ENCODE peak calls at places on chromosomes 2 and 18, in seven cellular contexts. U is vagina, G is B cell, P is IMR-90, Q is GM12864, Y is hepatocyte, H is mammary epithelial cell. L is an unnamed sample.

GRCh38 chr2:186460465-186460864 is 25.6 kb upstream of the ZC3H15 start:
- DNase-seq in U (no peak), G (no peak), P (peak; percentile 32), Q (no peak), Y (peak; percentile 44), H (no peak), L (peak; percentile 38)

GRCh38 chr2:11784747-11785610 is 38.5 kb downstream of the LPIN1 start:
- DNase-seq in U (no peak), G (peak; percentile 65), P (peak; percentile 63), Q (no peak), Y (peak; percentile 60), H (peak; percentile 23), L (peak; percentile 27)

GRCh38 chr2:159139216-159139933 is 147.1 kb downstream of the WDSUB1 start:
- DNase-seq in U (no peak), G (no peak), P (no peak), Q (no peak), Y (no peak), H (no peak), L (peak; percentile 46)

GRCh38 chr18:77249583-77250500 is at the start of gene GALR1:
- DNase-seq in U (peak; percentile 27), G (no peak), P (no peak), Q (no peak), Y (no peak), H (peak; percentile 8), L (no peak)

GRCh38 chr2:54258171-54258570 is 2.1 kb upstream of the TSPYL6 start:
- DNase-seq in U (no peak), G (no peak), P (peak; percentile 49), Q (no peak), Y (no peak), H (no peak), L (no peak)

GRCh38 chr2:2331905-2332280 is 818 bp upstream of the MYT1L start:
- DNase-seq in U (no peak), G (no peak), P (no peak), Q (no peak), Y (no peak), H (no peak), L (no peak)

GRCh38 chr2:54207666-54208195 is 48.3 kb downstream of the TSPYL6 start:
- DNase-seq in U (no peak), G (no peak), P (peak; percentile 12), Q (no peak), Y (no peak), H (no peak), L (peak; percentile 47)

GRCh38 chr2:164599954-164600589 is 21.2 kb downstream of the GRB14 start:
- DNase-seq in U (no peak), G (peak; percentile 43), P (peak; percentile 50), Q (peak; percentile 29), Y (peak; percentile 81), H (peak; percentile 70), L (peak; percentile 77)

GRCh38 chr2:95356821-95357700 is 45.4 kb upstream of the FAHD2A start:
- DNase-seq in U (no peak), G (no peak), P (no peak), Q (no peak), Y (no peak), H (no peak), L (no peak)

GRCh38 chr2:70557171-70557838 is 3.7 kb upstream of the TGFA start:
- DNase-seq in U (no peak), G (no peak), P (no peak), Q (no peak), Y (peak; percentile 74), H (no peak), L (no peak)

GRCh38 chr2:28626891-28627421 is 124.7 kb upstream of the PPP1CB start:
- DNase-seq in U (no peak), G (no peak), P (peak; percentile 77), Q (no peak), Y (no peak), H (no peak), L (peak; percentile 84)

GRCh38 chr2:67221266-67221665 is 175.9 kb upstream of the ETAA1 start:
- DNase-seq in U (no peak), G (no peak), P (peak; percentile 58), Q (no peak), Y (no peak), H (no peak), L (no peak)

GRCh38 chr2:40844353-40845277 is 392.7 kb upstream of the SLC8A1 start:
- DNase-seq in U (no peak), G (no peak), P (no peak), Q (no peak), Y (peak; percentile 45), H (peak; percentile 30), L (peak; percentile 6)
- TF ChIP-seq CTCF in U (no peak), G (no peak), P (no peak), Q (no peak), Y (no peak), H (peak; percentile 8), L (peak; percentile 11)

GRCh38 chr2:60818272-60818671 is 62.2 kb downstream of the PAPOLG start:
- DNase-seq in U (peak; percentile 79), G (peak; percentile 49), P (peak; percentile 4), Q (no peak), Y (no peak), H (no peak), L (peak; percentile 25)
- TF ChIP-seq CTCF in U (no peak), G (peak; percentile 51), P (no peak), Q (peak; percentile 29), Y (no peak), H (peak; percentile 13), L (peak; percentile 28)

DNA sequence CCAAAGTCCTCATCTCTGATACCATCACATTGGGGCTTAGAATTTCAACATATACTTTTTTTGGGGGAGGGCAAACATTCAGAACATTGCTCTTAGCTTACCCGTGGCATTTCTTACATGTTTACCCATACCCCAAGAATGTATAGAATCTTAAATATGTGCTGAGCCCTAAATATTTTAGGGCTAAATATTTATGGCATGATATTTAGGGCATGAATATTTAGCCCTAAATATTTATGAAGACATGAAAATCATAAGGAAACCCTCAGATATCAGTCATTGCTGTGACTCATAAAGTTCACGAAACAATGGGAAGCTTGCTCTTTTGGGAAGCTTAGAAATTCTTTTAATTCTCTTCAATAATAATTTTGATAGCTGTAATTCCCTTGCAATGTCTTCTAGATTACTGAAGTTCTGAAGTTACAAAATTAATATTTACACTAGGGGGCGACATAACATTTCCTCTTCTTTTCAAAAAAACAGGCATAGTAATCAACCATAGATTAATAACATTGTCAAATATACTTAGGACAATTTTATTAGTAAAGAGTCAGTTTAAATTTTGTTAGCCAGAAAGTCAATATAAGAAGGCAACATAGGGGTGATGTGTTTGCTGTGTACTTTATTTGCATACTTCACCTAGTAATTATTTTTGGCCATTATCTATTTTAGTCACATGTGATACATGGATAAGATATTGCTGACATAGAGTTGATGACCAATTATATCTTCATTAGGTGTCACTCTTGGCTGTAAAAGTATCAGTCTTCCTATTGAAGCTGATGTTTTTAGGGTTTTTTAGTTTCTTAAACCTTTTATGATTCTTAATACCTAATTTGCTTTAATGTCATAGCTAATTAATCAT is 13.1 kb downstream of the ZNF804A start:
- DNase-seq in U (no peak), G (peak; percentile 24), P (peak; percentile 48), Q (no peak), Y (peak; percentile 29), H (peak; percentile 20), L (peak; percentile 40)
- TF ChIP-seq CTCF in U (no peak), G (peak; percentile 55), P (peak; percentile 60), Q (peak; percentile 33), Y (peak; percentile 58), H (peak; percentile 40), L (peak; percentile 40)

GRCh38 chr18:63154350-63155152 is 165.0 kb downstream of the BCL2 start:
- DNase-seq in U (no peak), G (no peak), P (no peak), Q (no peak), Y (no peak), H (no peak), L (no peak)
- TF ChIP-seq CTCF in U (no peak), G (no peak), P (no peak), Q (no peak), Y (no peak), H (no peak), L (no peak)

GRCh38 chr2:59584958-59585357 is 968.5 kb downstream of the BCL11A start:
- DNase-seq in U (no peak), G (peak; percentile 2), P (no peak), Q (no peak), Y (peak; percentile 14), H (no peak), L (no peak)
- TF ChIP-seq CTCF in U (no peak), G (peak; percentile 21), P (no peak), Q (peak; percentile 40), Y (peak; percentile 15), H (no peak), L (no peak)

GRCh38 chr2:166700079-166700478 is 188.2 kb upstream of the XIRP2 start:
- DNase-seq in U (no peak), G (no peak), P (peak; percentile 52), Q (no peak), Y (peak; percentile 8), H (no peak), L (peak; percentile 5)
- TF ChIP-seq CTCF in U (no peak), G (peak; percentile 16), P (peak; percentile 75), Q (no peak), Y (peak; percentile 45), H (no peak), L (peak; percentile 20)

DNA sequence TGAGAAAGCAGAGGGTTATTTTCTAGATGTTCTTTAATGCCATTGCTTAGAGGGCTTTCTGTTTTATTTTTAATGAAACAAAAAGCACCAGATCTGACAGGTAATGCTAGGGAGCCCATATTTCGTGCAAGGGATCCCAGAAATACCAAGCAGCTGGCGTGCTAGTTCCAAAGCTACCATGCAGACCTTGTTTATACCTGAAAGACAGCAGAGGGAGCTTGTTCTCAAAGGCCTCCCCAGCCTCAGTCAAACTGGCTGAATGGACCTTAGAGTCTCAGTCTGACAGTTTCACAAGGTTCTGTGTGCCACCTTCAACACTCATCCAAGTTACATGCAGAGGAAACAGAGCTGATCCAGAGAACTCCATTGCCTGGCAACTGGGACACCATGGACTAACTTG is 48.6 kb downstream of the GALNT14 start:
- DNase-seq in U (no peak), G (no peak), P (no peak), Q (no peak), Y (no peak), H (no peak), L (no peak)
- TF ChIP-seq CTCF in U (no peak), G (no peak), P (no peak), Q (no peak), Y (no peak), H (no peak), L (no peak)

L was measured in fibroblast of mammary gland.